ENCODE peak calls at places on chromosomes 6 and 20, in nine cellular contexts. One of them, this sample, is unnamed.

GRCh38 chr6:34161857-34162515 is 16.1 kb upstream of the GRM4 start:
- DNase-seq in HepG2: no peak
- DNase-seq in heart right ventricle: no peak
- DNase-seq in AG04450: no peak
- DNase-seq in CD8-positive, alpha-beta T cell: no peak
- DNase-seq in right atrium auricular region: no peak
- DNase-seq in fibroblast of lung: no peak
- DNase-seq in neural progenitor cell: no peak
- DNase-seq in ascending aorta: peak; percentile 48
- DNase-seq in this sample: no peak

GRCh38 chr6:106997392-106998257 is 23.1 kb upstream of the CD24 start:
- DNase-seq in HepG2: peak; percentile 74
- DNase-seq in right atrium auricular region: no peak
- DNase-seq in ascending aorta: no peak
- DNase-seq in heart right ventricle: no peak
- DNase-seq in CD8-positive, alpha-beta T cell: peak; percentile 30
- DNase-seq in AG04450: peak; percentile 23
- DNase-seq in fibroblast of lung: peak; percentile 39
- DNase-seq in neural progenitor cell: peak; percentile 81
- DNase-seq in this sample: peak; percentile 38

GRCh38 chr20:58627212-58628072 is 23.6 kb upstream of the STX16 start:
- DNase-seq in CD8-positive, alpha-beta T cell: no peak
- DNase-seq in heart right ventricle: no peak
- DNase-seq in ascending aorta: no peak
- DNase-seq in fibroblast of lung: no peak
- DNase-seq in AG04450: no peak
- DNase-seq in HepG2: no peak
- DNase-seq in right atrium auricular region: no peak
- DNase-seq in neural progenitor cell: no peak
- DNase-seq in this sample: no peak

GRCh38 chr20:63680857-63681608 is 15.4 kb upstream of the TNFRSF6B start:
- DNase-seq in AG04450: no peak
- DNase-seq in heart right ventricle: no peak
- DNase-seq in CD8-positive, alpha-beta T cell: no peak
- DNase-seq in fibroblast of lung: no peak
- DNase-seq in HepG2: no peak
- DNase-seq in neural progenitor cell: no peak
- DNase-seq in ascending aorta: no peak
- DNase-seq in right atrium auricular region: no peak
- DNase-seq in this sample: no peak

GRCh38 chr6:139204978-139205377 is 70.1 kb downstream of the HECA start:
- DNase-seq in heart right ventricle: no peak
- DNase-seq in AG04450: no peak
- DNase-seq in fibroblast of lung: no peak
- DNase-seq in CD8-positive, alpha-beta T cell: no peak
- DNase-seq in HepG2: no peak
- DNase-seq in right atrium auricular region: no peak
- DNase-seq in neural progenitor cell: no peak
- DNase-seq in ascending aorta: no peak
- DNase-seq in this sample: no peak

GRCh38 chr6:28772480-28773381 is 151.1 kb downstream of the TRIM27 start:
- DNase-seq in AG04450: no peak
- DNase-seq in CD8-positive, alpha-beta T cell: no peak
- DNase-seq in ascending aorta: no peak
- DNase-seq in neural progenitor cell: peak; percentile 53
- DNase-seq in right atrium auricular region: no peak
- DNase-seq in HepG2: no peak
- DNase-seq in fibroblast of lung: no peak
- DNase-seq in heart right ventricle: no peak
- DNase-seq in this sample: no peak

GRCh38 chr20:44626278-44626677 is 25.2 kb downstream of the ADA start:
- DNase-seq in CD8-positive, alpha-beta T cell: no peak
- DNase-seq in HepG2: no peak
- DNase-seq in ascending aorta: no peak
- DNase-seq in AG04450: no peak
- DNase-seq in fibroblast of lung: no peak
- DNase-seq in neural progenitor cell: no peak
- DNase-seq in heart right ventricle: no peak
- DNase-seq in right atrium auricular region: no peak
- DNase-seq in this sample: no peak

GRCh38 chr6:42237857-42238256 is 20.2 kb upstream of the MRPS10 start:
- DNase-seq in ascending aorta: no peak
- DNase-seq in right atrium auricular region: no peak
- DNase-seq in fibroblast of lung: no peak
- DNase-seq in CD8-positive, alpha-beta T cell: no peak
- DNase-seq in heart right ventricle: no peak
- DNase-seq in HepG2: no peak
- DNase-seq in AG04450: no peak
- DNase-seq in neural progenitor cell: no peak
- DNase-seq in this sample: no peak

GRCh38 chr6:74459260-74459659 is 746.6 kb downstream of the COL12A1 start:
- DNase-seq in AG04450: no peak
- DNase-seq in neural progenitor cell: no peak
- DNase-seq in ascending aorta: no peak
- DNase-seq in heart right ventricle: no peak
- DNase-seq in fibroblast of lung: no peak
- DNase-seq in HepG2: peak; percentile 3
- DNase-seq in right atrium auricular region: no peak
- DNase-seq in CD8-positive, alpha-beta T cell: no peak
- DNase-seq in this sample: no peak

GRCh38 chr20:63934271-63935068 is 21.7 kb downstream of the UCKL1 start:
- DNase-seq in neural progenitor cell: peak; percentile 64
- DNase-seq in heart right ventricle: no peak
- DNase-seq in right atrium auricular region: no peak
- DNase-seq in AG04450: no peak
- DNase-seq in CD8-positive, alpha-beta T cell: no peak
- DNase-seq in fibroblast of lung: no peak
- DNase-seq in HepG2: no peak
- DNase-seq in ascending aorta: no peak
- DNase-seq in this sample: no peak

GRCh38 chr6:109623288-109623687 is 67.7 kb downstream of the AK9 start:
- DNase-seq in neural progenitor cell: no peak
- DNase-seq in HepG2: no peak
- DNase-seq in AG04450: no peak
- DNase-seq in right atrium auricular region: no peak
- DNase-seq in ascending aorta: no peak
- DNase-seq in heart right ventricle: no peak
- DNase-seq in fibroblast of lung: no peak
- DNase-seq in CD8-positive, alpha-beta T cell: no peak
- DNase-seq in this sample: no peak

GRCh38 chr6:64811145-64811544 is 895.9 kb downstream of the EYS start:
- DNase-seq in right atrium auricular region: no peak
- DNase-seq in fibroblast of lung: no peak
- DNase-seq in heart right ventricle: no peak
- DNase-seq in ascending aorta: no peak
- DNase-seq in CD8-positive, alpha-beta T cell: no peak
- DNase-seq in neural progenitor cell: no peak
- DNase-seq in HepG2: no peak
- DNase-seq in AG04450: no peak
- DNase-seq in this sample: no peak
- H3K27ac ChIP-seq in right atrium auricular region: no peak overlapping the region
- H3K27ac ChIP-seq in fibroblast of lung: no peak overlapping the region
- H3K27ac ChIP-seq in heart right ventricle: no peak overlapping the region
- H3K27ac ChIP-seq in ascending aorta: no peak overlapping the region
- H3K27ac ChIP-seq in CD8-positive, alpha-beta T cell: no peak overlapping the region
- H3K27ac ChIP-seq in neural progenitor cell: no peak overlapping the region
- H3K27ac ChIP-seq in HepG2: no peak overlapping the region
- H3K27ac ChIP-seq in AG04450: no peak overlapping the region
- H3K27ac ChIP-seq in this sample: no peak overlapping the region

GRCh38 chr6:16199792-16200191 is 38.6 kb upstream of the GMPR start:
- DNase-seq in fibroblast of lung: no peak
- DNase-seq in HepG2: no peak
- DNase-seq in right atrium auricular region: no peak
- DNase-seq in CD8-positive, alpha-beta T cell: no peak
- DNase-seq in ascending aorta: no peak
- DNase-seq in neural progenitor cell: peak; percentile 13
- DNase-seq in heart right ventricle: no peak
- DNase-seq in AG04450: no peak
- DNase-seq in this sample: no peak
- H3K27ac ChIP-seq in fibroblast of lung: no peak overlapping the region
- H3K27ac ChIP-seq in HepG2: no peak overlapping the region
- H3K27ac ChIP-seq in right atrium auricular region: no peak overlapping the region
- H3K27ac ChIP-seq in CD8-positive, alpha-beta T cell: no peak overlapping the region
- H3K27ac ChIP-seq in ascending aorta: peak overlapping the region; percentile 86
- H3K27ac ChIP-seq in neural progenitor cell: no peak overlapping the region
- H3K27ac ChIP-seq in heart right ventricle: no peak overlapping the region
- H3K27ac ChIP-seq in AG04450: no peak overlapping the region
- H3K27ac ChIP-seq in this sample: no peak overlapping the region

GRCh38 chr6:130965657-130966056 is 97.4 kb downstream of the EPB41L2 start:
- DNase-seq in HepG2: no peak
- DNase-seq in ascending aorta: no peak
- DNase-seq in neural progenitor cell: no peak
- DNase-seq in right atrium auricular region: no peak
- DNase-seq in heart right ventricle: no peak
- DNase-seq in AG04450: no peak
- DNase-seq in CD8-positive, alpha-beta T cell: no peak
- DNase-seq in fibroblast of lung: peak; percentile 68
- DNase-seq in this sample: no peak

GRCh38 chr6:130966581-130966980 is 96.5 kb downstream of the EPB41L2 start:
- DNase-seq in AG04450: no peak
- DNase-seq in CD8-positive, alpha-beta T cell: no peak
- DNase-seq in fibroblast of lung: no peak
- DNase-seq in ascending aorta: no peak
- DNase-seq in HepG2: no peak
- DNase-seq in right atrium auricular region: no peak
- DNase-seq in neural progenitor cell: no peak
- DNase-seq in heart right ventricle: no peak
- DNase-seq in this sample: no peak

GRCh38 chr6:130969807-130970491 is 93.1 kb downstream of the EPB41L2 start:
- DNase-seq in fibroblast of lung: no peak
- DNase-seq in right atrium auricular region: peak; percentile 71
- DNase-seq in HepG2: peak; percentile 80
- DNase-seq in AG04450: no peak
- DNase-seq in ascending aorta: no peak
- DNase-seq in neural progenitor cell: peak; percentile 7
- DNase-seq in heart right ventricle: peak; percentile 38
- DNase-seq in CD8-positive, alpha-beta T cell: no peak
- DNase-seq in this sample: no peak

GRCh38 chr6:130968486-130968885 is 94.6 kb downstream of the EPB41L2 start:
- DNase-seq in fibroblast of lung: peak; percentile 44
- DNase-seq in CD8-positive, alpha-beta T cell: no peak
- DNase-seq in ascending aorta: no peak
- DNase-seq in right atrium auricular region: no peak
- DNase-seq in HepG2: no peak
- DNase-seq in neural progenitor cell: peak; percentile 11
- DNase-seq in heart right ventricle: no peak
- DNase-seq in AG04450: no peak
- DNase-seq in this sample: no peak

DNA sequence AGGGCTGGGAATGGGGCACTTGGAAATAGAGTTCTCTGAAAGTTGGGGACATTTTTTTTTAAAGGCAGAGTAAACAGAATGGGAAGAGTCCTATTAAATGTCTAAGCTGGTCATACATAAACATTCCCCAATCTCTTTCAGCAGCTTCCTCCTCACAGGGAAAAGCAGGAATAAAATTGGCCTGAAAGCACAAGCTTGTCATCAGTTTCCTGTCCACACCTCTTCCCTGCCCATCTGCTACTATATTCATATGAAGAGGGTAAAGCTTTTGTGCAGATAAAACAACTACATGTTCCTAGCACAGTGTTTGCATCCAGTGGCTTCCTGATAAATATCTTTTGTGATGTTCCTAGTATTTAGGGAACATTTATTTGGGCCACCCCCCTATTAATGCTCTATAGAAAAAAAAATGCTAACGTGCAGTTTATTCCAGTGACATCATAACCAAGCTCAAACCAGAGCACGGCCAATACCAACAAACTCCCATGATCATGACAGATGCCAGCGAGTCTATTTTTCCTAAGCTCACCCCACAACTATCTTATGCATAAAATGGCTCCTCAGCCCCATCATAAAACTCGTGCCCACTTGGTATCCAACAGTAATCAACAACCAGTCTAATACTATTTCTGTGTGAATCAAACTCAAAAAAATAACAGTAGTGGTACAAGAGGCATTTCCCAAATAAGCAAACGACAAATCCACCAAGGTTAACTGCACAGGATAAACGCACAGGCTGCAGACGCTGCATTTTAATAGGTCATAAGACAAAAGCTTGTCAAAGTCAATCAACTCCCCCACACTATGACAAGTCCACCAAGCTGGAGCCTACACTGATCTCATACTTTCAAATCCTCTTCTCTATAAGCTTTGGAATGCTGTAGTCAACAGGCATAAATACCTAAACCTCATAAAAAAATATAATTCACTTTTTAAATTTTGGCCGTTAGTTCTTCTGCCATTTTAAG is 95.3 kb downstream of the EPB41L2 start:
- DNase-seq in AG04450: no peak
- DNase-seq in heart right ventricle: no peak
- DNase-seq in HepG2: no peak
- DNase-seq in CD8-positive, alpha-beta T cell: no peak
- DNase-seq in right atrium auricular region: no peak
- DNase-seq in fibroblast of lung: peak; percentile 48
- DNase-seq in ascending aorta: no peak
- DNase-seq in neural progenitor cell: no peak
- DNase-seq in this sample: no peak
- H3K27ac ChIP-seq in AG04450: no peak overlapping the region
- H3K27ac ChIP-seq in heart right ventricle: peak overlapping the region; percentile 81
- H3K27ac ChIP-seq in HepG2: no peak overlapping the region
- H3K27ac ChIP-seq in CD8-positive, alpha-beta T cell: no peak overlapping the region
- H3K27ac ChIP-seq in right atrium auricular region: peak overlapping the region; percentile 48
- H3K27ac ChIP-seq in fibroblast of lung: peak overlapping the region; percentile 46
- H3K27ac ChIP-seq in ascending aorta: peak overlapping the region; percentile 73
- H3K27ac ChIP-seq in neural progenitor cell: no peak overlapping the region
- H3K27ac ChIP-seq in this sample: peak overlapping the region; percentile 48

GRCh38 chr6:105609375-105609991 is 206.6 kb upstream of the PREP start:
- DNase-seq in HepG2: no peak
- DNase-seq in ascending aorta: no peak
- DNase-seq in heart right ventricle: peak; percentile 21
- DNase-seq in AG04450: peak; percentile 49
- DNase-seq in fibroblast of lung: peak; percentile 86
- DNase-seq in right atrium auricular region: no peak
- DNase-seq in neural progenitor cell: no peak
- DNase-seq in CD8-positive, alpha-beta T cell: no peak
- DNase-seq in this sample: peak; percentile 59

GRCh38 chr6:105606871-105607421 is 204.1 kb upstream of the PREP start:
- DNase-seq in right atrium auricular region: no peak
- DNase-seq in neural progenitor cell: no peak
- DNase-seq in AG04450: no peak
- DNase-seq in CD8-positive, alpha-beta T cell: no peak
- DNase-seq in ascending aorta: no peak
- DNase-seq in fibroblast of lung: no peak
- DNase-seq in heart right ventricle: no peak
- DNase-seq in HepG2: no peak
- DNase-seq in this sample: no peak

GRCh38 chr6:105608393-105608705 is 205.5 kb upstream of the PREP start:
- DNase-seq in fibroblast of lung: no peak
- DNase-seq in CD8-positive, alpha-beta T cell: no peak
- DNase-seq in AG04450: no peak
- DNase-seq in heart right ventricle: no peak
- DNase-seq in neural progenitor cell: no peak
- DNase-seq in ascending aorta: no peak
- DNase-seq in right atrium auricular region: no peak
- DNase-seq in HepG2: no peak
- DNase-seq in this sample: no peak

GRCh38 chr6:105607624-105608392 is 204.9 kb upstream of the PREP start:
- DNase-seq in AG04450: no peak
- DNase-seq in fibroblast of lung: peak; percentile 36
- DNase-seq in CD8-positive, alpha-beta T cell: no peak
- DNase-seq in HepG2: no peak
- DNase-seq in neural progenitor cell: no peak
- DNase-seq in right atrium auricular region: no peak
- DNase-seq in ascending aorta: no peak
- DNase-seq in heart right ventricle: no peak
- DNase-seq in this sample: no peak

GRCh38 chr6:105608711-105609374 is 206.0 kb upstream of the PREP start:
- DNase-seq in HepG2: peak; percentile 5
- DNase-seq in neural progenitor cell: no peak
- DNase-seq in fibroblast of lung: peak; percentile 98
- DNase-seq in heart right ventricle: no peak
- DNase-seq in AG04450: peak; percentile 93
- DNase-seq in CD8-positive, alpha-beta T cell: no peak
- DNase-seq in right atrium auricular region: no peak
- DNase-seq in ascending aorta: no peak
- DNase-seq in this sample: peak; percentile 47
- H3K27ac ChIP-seq in HepG2: no peak overlapping the region
- H3K27ac ChIP-seq in neural progenitor cell: no peak overlapping the region
- H3K27ac ChIP-seq in fibroblast of lung: peak overlapping the region; percentile 76
- H3K27ac ChIP-seq in heart right ventricle: no peak overlapping the region
- H3K27ac ChIP-seq in AG04450: peak overlapping the region; percentile 99
- H3K27ac ChIP-seq in CD8-positive, alpha-beta T cell: no peak overlapping the region
- H3K27ac ChIP-seq in right atrium auricular region: peak overlapping the region; percentile 42
- H3K27ac ChIP-seq in ascending aorta: no peak overlapping the region
- H3K27ac ChIP-seq in this sample: peak overlapping the region; percentile 40

This sample was measured in left lung.